ENCODE peak calls at places on chromosomes 3 and 15, in four cellular contexts. W is A549, P is HCT116, R is K562. V is an unnamed sample.

GRCh38 chr3:51955893-51956770 is 951 bp downstream of the GPR62 start:
- DNase-seq in P (no peak), R (no peak), W (no peak), V (peak)

GRCh38 chr3:56131976-56132590 is 336.2 kb downstream of the ERC2 start:
- DNase-seq in W (peak), P (peak), R (peak), V (peak)

GRCh38 chr3:52845157-52845556 is 10.3 kb upstream of the MUSTN1 start:
- DNase-seq in R (no peak), W (no peak), P (no peak), V (no peak)

GRCh38 chr15:55654541-55654940 is 66.4 kb upstream of the PYGO1 start:
- DNase-seq in P (no peak), W (no peak), R (no peak), V (no peak)

GRCh38 chr3:144590854-144591253 is 619.2 kb downstream of the DIPK2A start:
- DNase-seq in R (no peak), P (no peak), W (peak), V (peak)

GRCh38 chr3:18211116-18211515 is 214.0 kb downstream of the SATB1 start:
- DNase-seq in W (no peak), P (no peak), R (no peak), V (peak)

GRCh38 chr15:92907229-92907628 is 7.1 kb downstream of the CHD2 start:
- DNase-seq in W (no peak), P (no peak), R (no peak), V (no peak)

GRCh38 chr15:67161412-67161811 is 93.0 kb downstream of the AAGAB start:
- DNase-seq in P (no peak), R (no peak), W (no peak), V (no peak)

GRCh38 chr3:55968331-55968730 is 481.2 kb upstream of the WNT5A start:
- DNase-seq in W (no peak), P (no peak), R (no peak), V (no peak)

GRCh38 chr3:150447631-150448465 is 39.8 kb downstream of the TSC22D2 start:
- DNase-seq in R (no peak), P (no peak), W (no peak), V (no peak)

GRCh38 chr15:66066439-66066838 is 187.1 kb downstream of the MEGF11 start:
- DNase-seq in P (no peak), R (no peak), W (no peak), V (no peak)

GRCh38 chr3:142098974-142099373 is 50.4 kb downstream of the TFDP2 start:
- DNase-seq in P (no peak), W (no peak), R (peak), V (peak)

GRCh38 chr3:66037986-66038369 is 740 bp downstream of the MAGI1 start:
- DNase-seq in R (peak), P (no peak), W (no peak), V (no peak)

GRCh38 chr3:175434591-175434990 is 575.5 kb downstream of the NAALADL2 start:
- DNase-seq in P (no peak), W (no peak), R (no peak), V (no peak)

GRCh38 chr15:56411122-56411749 is 46.0 kb downstream of the TEX9 start:
- DNase-seq in R (no peak), P (no peak), W (no peak), V (no peak)

GRCh38 chr3:172846103-172846561 is 95.6 kb downstream of the ECT2 start:
- DNase-seq in R (no peak), P (no peak), W (no peak), V (peak)

GRCh38 chr3:8658326-8659212 is 14.0 kb upstream of the SSUH2 start:
- DNase-seq in W (peak), R (no peak), P (no peak), V (no peak)

GRCh38 chr3:142601713-142602112 is 5.5 kb downstream of the PLS1 start:
- DNase-seq in W (no peak), P (no peak), R (no peak), V (no peak)

GRCh38 chr3:90136468-90137191 is 1029.2 kb downstream of the EPHA3 start:
- DNase-seq in R (no peak), P (no peak), W (no peak), V (no peak)

GRCh38 chr3:191255156-191255555 is 56.1 kb downstream of the OSTN start:
- DNase-seq in P (no peak), R (no peak), W (no peak), V (no peak)

GRCh38 chr15:89377842-89378698 is 43.4 kb upstream of the POLG start:
- DNase-seq in P (no peak), W (no peak), R (no peak), V (no peak)

GRCh38 chr3:13199899-13200451 is 126.7 kb upstream of the IQSEC1 start:
- DNase-seq in W (no peak), R (no peak), P (no peak), V (no peak)

GRCh38 chr3:13200465-13200864 is 127.2 kb upstream of the IQSEC1 start:
- DNase-seq in W (no peak), P (no peak), R (no peak), V (no peak)

GRCh38 chr3:13197795-13198194 is 124.6 kb upstream of the IQSEC1 start:
- DNase-seq in P (no peak), W (no peak), R (no peak), V (no peak)

GRCh38 chr3:13198480-13198879 is 125.3 kb upstream of the IQSEC1 start:
- DNase-seq in W (no peak), R (no peak), P (no peak), V (no peak)

DNA sequence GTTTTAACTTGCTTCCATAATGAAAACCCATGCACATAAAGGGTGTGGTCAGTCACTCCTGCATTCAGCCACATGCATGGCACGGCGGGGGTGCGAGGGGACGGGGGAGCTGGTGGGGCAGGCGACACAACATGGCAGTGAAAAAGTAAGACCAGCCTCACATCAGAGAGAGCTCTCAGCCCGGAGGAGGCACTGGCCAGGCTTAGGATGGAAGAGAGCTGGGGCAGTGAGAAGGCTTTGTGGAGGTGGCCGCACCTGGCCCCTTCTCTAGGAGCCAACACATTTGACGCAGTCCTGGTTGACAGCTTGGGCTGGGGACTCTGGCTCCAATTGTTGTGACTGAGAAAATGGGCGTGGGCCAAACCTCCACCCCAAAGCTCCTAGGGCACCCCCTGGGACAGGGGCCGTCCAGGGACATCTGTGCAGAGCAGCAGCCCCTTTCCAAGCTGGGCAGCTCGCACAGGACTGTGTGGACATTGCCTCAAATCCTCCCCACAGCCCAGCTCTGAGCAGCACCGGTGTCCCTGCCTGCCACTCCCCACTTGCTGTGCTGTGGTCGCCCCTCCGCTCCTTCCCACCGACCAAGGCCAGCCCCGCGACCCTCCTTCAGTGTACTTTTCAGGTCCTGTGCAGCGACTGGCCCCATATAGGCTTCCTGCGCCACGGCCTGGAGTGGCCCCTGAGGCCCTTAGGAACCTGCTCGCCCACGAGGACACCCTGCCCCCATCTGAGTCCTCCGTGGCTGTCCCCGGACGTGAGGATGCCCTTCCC is 126.0 kb upstream of the IQSEC1 start:
- DNase-seq in P (no peak), W (no peak), R (no peak), V (no peak)
- TF ChIP-seq CTCF in P (no peak), W (no peak), R (no peak), V (no peak)

GRCh38 chr15:40501487-40501886 is 30.7 kb downstream of the CHST14 start:
- DNase-seq in W (no peak), R (peak), P (no peak), V (no peak)
- TF ChIP-seq MAX in W (no peak), R (no peak), P (no peak), V (no peak)

GRCh38 chr15:78658823-78659222 is 17.8 kb upstream of the CHRNB4 start:
- DNase-seq in R (no peak), W (no peak), P (no peak), V (no peak)
- TF ChIP-seq POLR2A in R (no peak), W (no peak), P (no peak), V (no peak)

GRCh38 chr3:106824856-106825255 is 552.4 kb upstream of the CCDC54 start:
- DNase-seq in P (peak), W (no peak), R (no peak), V (peak)
- TF ChIP-seq CTCF in P (peak), W (no peak), R (no peak), V (peak)

GRCh38 chr3:114878119-114878839 is 268.8 kb downstream of the ZBTB20 start:
- DNase-seq in W (no peak), R (no peak), P (peak), V (no peak)
- TF ChIP-seq MAX in W (no peak), R (no peak), P (peak), V (no peak)

DNA sequence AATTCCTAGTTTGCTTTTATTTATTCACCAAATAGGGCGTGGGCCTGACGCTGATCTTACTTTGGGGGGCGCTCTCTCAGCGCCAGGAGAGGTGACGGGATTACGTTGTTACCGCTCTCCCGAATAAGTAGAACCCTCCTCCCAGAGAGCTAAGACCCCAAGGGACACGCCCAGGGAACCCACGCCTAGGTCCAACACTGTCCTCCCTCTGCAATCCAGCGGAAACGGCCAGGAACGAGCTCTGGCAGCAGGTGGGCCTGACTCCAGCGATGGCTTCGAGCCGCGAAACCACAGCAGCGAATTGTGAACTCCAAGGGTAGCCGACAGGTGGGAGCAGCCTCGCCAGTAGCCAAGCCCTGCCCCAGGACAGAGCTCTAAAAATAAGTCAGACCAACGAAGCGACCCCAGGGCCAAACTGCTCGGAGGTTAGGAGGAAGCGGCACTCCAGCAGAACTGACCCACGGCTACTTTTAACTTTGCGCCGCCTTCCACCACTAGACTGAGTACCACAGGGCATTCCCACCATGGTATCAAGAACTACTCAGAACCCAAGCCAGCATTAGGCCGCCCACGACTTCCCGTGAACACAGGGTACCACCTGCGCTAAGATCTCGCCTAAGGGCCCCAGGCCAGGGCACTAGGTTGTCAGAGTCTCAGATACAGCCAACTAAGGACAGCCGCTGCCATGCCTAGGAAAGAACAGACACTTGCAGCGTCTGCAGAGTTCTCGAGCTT is 1.6 kb upstream of the SIN3A start:
- DNase-seq in W (peak), R (no peak), P (peak), V (peak)
- TF ChIP-seq POLR2A in W (no peak), R (no peak), P (no peak), V (peak)

V was measured in NB4.